ENCODE peak calls at places on chromosomes 12 and 14, in four cellular contexts. W, B, F and D are unnamed samples.

GRCh38 chr12:49092086-49092815 is 2.4 kb downstream of the DHH start:
- DNase-seq in W (no peak), B (peak), F (no peak), D (peak)

GRCh38 chr12:51973560-51973959 is 22.1 kb downstream of the ACVR1B start:
- DNase-seq in W (no peak), B (no peak), F (no peak), D (no peak)

GRCh38 chr14:103239751-103240150 is 94.3 kb upstream of the EIF5 start:
- DNase-seq in W (no peak), B (no peak), F (no peak), D (no peak)

GRCh38 chr12:79886917-79887519 is 47.9 kb downstream of the PPP1R12A start:
- DNase-seq in W (peak), B (peak), F (no peak), D (peak)

GRCh38 chr12:101877816-101878811 is 734 bp downstream of the DRAM1 start:
- DNase-seq in W (no peak), B (peak), F (no peak), D (peak)

GRCh38 chr12:100186071-100186470 is 14.5 kb upstream of the ACTR6 start:
- DNase-seq in W (no peak), B (no peak), F (no peak), D (no peak)

GRCh38 chr12:64392221-64392620 is 1.7 kb upstream of the C12orf56 start:
- DNase-seq in W (no peak), B (peak), F (no peak), D (peak)

GRCh38 chr14:93712079-93712837 is 76.0 kb downstream of the PRIMA1 start:
- DNase-seq in W (no peak), B (no peak), F (no peak), D (no peak)

GRCh38 chr14:59055439-59056045 is 132.9 kb upstream of the DAAM1 start:
- DNase-seq in W (peak), B (peak), F (no peak), D (peak)